ENCODE peak calls at places on chromosome 14, in nine cellular contexts. One of them, this sample, is unnamed. For H3K4me1 and H3K36me3, the result is how much of the 10 kb centered on the place peaks cover.

GRCh38 chr14:93538411-93538810 is 107.7 kb downstream of the UNC79 start:
- DNase-seq in thoracic aorta: no peak
- DNase-seq in lower lobe of right lung: no peak
- DNase-seq in aorta: no peak
- DNase-seq in heart left ventricle: no peak
- DNase-seq in Peyer's patch: no peak
- DNase-seq in right atrium auricular region: no peak
- DNase-seq in left ventricle myocardium inferior: no peak
- DNase-seq in ovary: no peak
- DNase-seq in this sample: no peak

GRCh38 chr14:55180434-55180833 is 11.0 kb downstream of the DLGAP5 start:
- DNase-seq in thoracic aorta: no peak
- DNase-seq in lower lobe of right lung: no peak
- DNase-seq in aorta: no peak
- DNase-seq in heart left ventricle: no peak
- DNase-seq in Peyer's patch: no peak
- DNase-seq in right atrium auricular region: no peak
- DNase-seq in left ventricle myocardium inferior: no peak
- DNase-seq in ovary: no peak
- DNase-seq in this sample: no peak

GRCh38 chr14:23443411-23443812 is 8.0 kb upstream of the MYH7 start:
- DNase-seq in thoracic aorta: no peak
- DNase-seq in lower lobe of right lung: no peak
- DNase-seq in aorta: no peak
- DNase-seq in heart left ventricle: peak
- DNase-seq in Peyer's patch: no peak
- DNase-seq in right atrium auricular region: peak
- DNase-seq in left ventricle myocardium inferior: peak
- DNase-seq in ovary: no peak
- DNase-seq in this sample: no peak

GRCh38 chr14:68633131-68633991 is 159.5 kb downstream of the ZFP36L1 start:
- DNase-seq in thoracic aorta: no peak
- DNase-seq in lower lobe of right lung: no peak
- DNase-seq in aorta: no peak
- DNase-seq in heart left ventricle: peak
- DNase-seq in Peyer's patch: peak
- DNase-seq in right atrium auricular region: no peak
- DNase-seq in left ventricle myocardium inferior: peak
- DNase-seq in ovary: no peak
- DNase-seq in this sample: no peak

GRCh38 chr14:24861083-24861630 is 188.8 kb downstream of the STXBP6 start:
- DNase-seq in thoracic aorta: no peak
- DNase-seq in lower lobe of right lung: no peak
- DNase-seq in aorta: no peak
- DNase-seq in heart left ventricle: no peak
- DNase-seq in Peyer's patch: no peak
- DNase-seq in right atrium auricular region: no peak
- DNase-seq in left ventricle myocardium inferior: no peak
- DNase-seq in ovary: no peak
- DNase-seq in this sample: peak

GRCh38 chr14:91114079-91115065 is 499 bp downstream of the DGLUCY start:
- DNase-seq in thoracic aorta: no peak
- DNase-seq in lower lobe of right lung: peak
- DNase-seq in aorta: peak
- DNase-seq in heart left ventricle: peak
- DNase-seq in Peyer's patch: peak
- DNase-seq in right atrium auricular region: peak
- DNase-seq in left ventricle myocardium inferior: no peak
- DNase-seq in ovary: no peak
- DNase-seq in this sample: peak

GRCh38 chr14:85572021-85572420 is 42.1 kb downstream of the FLRT2 start:
- DNase-seq in thoracic aorta: no peak
- DNase-seq in lower lobe of right lung: no peak
- DNase-seq in aorta: no peak
- DNase-seq in heart left ventricle: no peak
- DNase-seq in Peyer's patch: no peak
- DNase-seq in right atrium auricular region: no peak
- DNase-seq in left ventricle myocardium inferior: no peak
- DNase-seq in ovary: no peak
- DNase-seq in this sample: no peak

GRCh38 chr14:93008381-93008780 is 85.4 kb downstream of the CHGA start:
- DNase-seq in thoracic aorta: no peak
- DNase-seq in lower lobe of right lung: no peak
- DNase-seq in aorta: no peak
- DNase-seq in heart left ventricle: no peak
- DNase-seq in Peyer's patch: no peak
- DNase-seq in right atrium auricular region: no peak
- DNase-seq in left ventricle myocardium inferior: peak
- DNase-seq in ovary: peak
- DNase-seq in this sample: peak

GRCh38 chr14:70013269-70013873 is 134.2 kb downstream of the SMOC1 start:
- DNase-seq in thoracic aorta: no peak
- DNase-seq in lower lobe of right lung: no peak
- DNase-seq in aorta: no peak
- DNase-seq in heart left ventricle: no peak
- DNase-seq in Peyer's patch: no peak
- DNase-seq in right atrium auricular region: no peak
- DNase-seq in left ventricle myocardium inferior: no peak
- DNase-seq in ovary: no peak
- DNase-seq in this sample: peak

GRCh38 chr14:45066667-45067066 is 17.2 kb upstream of the PRPF39 start:
- DNase-seq in thoracic aorta: no peak
- DNase-seq in lower lobe of right lung: no peak
- DNase-seq in aorta: no peak
- DNase-seq in heart left ventricle: no peak
- DNase-seq in Peyer's patch: no peak
- DNase-seq in right atrium auricular region: no peak
- DNase-seq in left ventricle myocardium inferior: no peak
- DNase-seq in ovary: no peak
- DNase-seq in this sample: no peak

GRCh38 chr14:98951521-98952152 is 320.4 kb downstream of the BCL11B start:
- DNase-seq in thoracic aorta: no peak
- DNase-seq in lower lobe of right lung: no peak
- DNase-seq in aorta: no peak
- DNase-seq in heart left ventricle: no peak
- DNase-seq in Peyer's patch: no peak
- DNase-seq in right atrium auricular region: no peak
- DNase-seq in left ventricle myocardium inferior: no peak
- DNase-seq in ovary: no peak
- DNase-seq in this sample: no peak

GRCh38 chr14:33836203-33836894 is 114.5 kb downstream of the EGLN3 start:
- DNase-seq in thoracic aorta: no peak
- DNase-seq in lower lobe of right lung: no peak
- DNase-seq in aorta: no peak
- DNase-seq in heart left ventricle: no peak
- DNase-seq in Peyer's patch: no peak
- DNase-seq in right atrium auricular region: no peak
- DNase-seq in left ventricle myocardium inferior: no peak
- DNase-seq in ovary: no peak
- DNase-seq in this sample: no peak

GRCh38 chr14:58491593-58491992 is 64.1 kb downstream of the KIAA0586 start:
- DNase-seq in thoracic aorta: no peak
- DNase-seq in lower lobe of right lung: no peak
- DNase-seq in aorta: no peak
- DNase-seq in heart left ventricle: no peak
- DNase-seq in Peyer's patch: no peak
- DNase-seq in right atrium auricular region: no peak
- DNase-seq in left ventricle myocardium inferior: no peak
- DNase-seq in ovary: no peak
- DNase-seq in this sample: no peak

GRCh38 chr14:89137514-89138163 is 279.4 kb downstream of the FOXN3 start:
- DNase-seq in thoracic aorta: peak
- DNase-seq in lower lobe of right lung: peak
- DNase-seq in aorta: peak
- DNase-seq in heart left ventricle: no peak
- DNase-seq in Peyer's patch: no peak
- DNase-seq in right atrium auricular region: peak
- DNase-seq in left ventricle myocardium inferior: no peak
- DNase-seq in ovary: no peak
- DNase-seq in this sample: peak

DNA sequence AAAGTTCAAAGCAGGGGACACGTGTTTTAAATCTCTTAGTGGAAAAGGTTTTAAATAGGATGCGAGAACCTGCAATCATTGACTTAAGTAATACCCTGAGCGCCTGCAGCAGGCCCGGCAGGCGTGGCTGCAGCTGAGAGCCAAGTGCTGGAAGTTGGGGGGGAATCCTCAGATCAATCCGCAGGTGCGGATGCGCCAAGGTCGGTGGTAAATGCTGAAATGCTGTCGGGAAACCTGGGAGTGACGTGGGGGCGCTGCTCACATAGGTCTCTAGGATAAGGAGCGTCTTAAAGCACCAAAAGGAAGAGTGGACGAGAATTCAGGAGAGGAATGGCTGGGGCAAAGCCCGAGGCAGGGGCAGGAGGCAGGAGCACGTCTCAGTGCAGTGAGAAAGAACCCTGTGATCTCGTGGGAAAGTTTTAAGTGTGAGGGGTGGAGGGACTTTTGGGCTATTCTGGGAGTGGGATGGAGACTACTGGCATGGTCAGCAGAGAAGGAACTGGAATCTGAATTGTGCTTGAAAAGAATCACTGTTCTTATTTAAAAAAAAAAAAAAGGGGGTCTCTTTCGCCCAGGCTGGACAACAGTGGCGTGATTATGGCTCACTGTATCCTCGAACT is 883 bp upstream of the CDCA4 start:
- DNase-seq in thoracic aorta: no peak
- DNase-seq in lower lobe of right lung: peak
- DNase-seq in aorta: no peak
- DNase-seq in heart left ventricle: no peak
- DNase-seq in Peyer's patch: peak
- DNase-seq in right atrium auricular region: no peak
- DNase-seq in left ventricle myocardium inferior: no peak
- DNase-seq in ovary: peak
- DNase-seq in this sample: peak
- H3K4me1 ChIP-seq in thoracic aorta: under half
- H3K4me1 ChIP-seq in lower lobe of right lung: under half
- H3K4me1 ChIP-seq in aorta: under half
- H3K4me1 ChIP-seq in heart left ventricle: under half
- H3K4me1 ChIP-seq in Peyer's patch: under half
- H3K4me1 ChIP-seq in right atrium auricular region: under half
- H3K4me1 ChIP-seq in left ventricle myocardium inferior: under half
- H3K4me1 ChIP-seq in ovary: under half
- H3K4me1 ChIP-seq in this sample: under half

GRCh38 chr14:60632777-60633176 is 16.5 kb downstream of the SIX1 start:
- DNase-seq in thoracic aorta: no peak
- DNase-seq in lower lobe of right lung: no peak
- DNase-seq in aorta: no peak
- DNase-seq in heart left ventricle: no peak
- DNase-seq in Peyer's patch: no peak
- DNase-seq in right atrium auricular region: no peak
- DNase-seq in left ventricle myocardium inferior: no peak
- DNase-seq in ovary: no peak
- DNase-seq in this sample: no peak
- H3K4me3 ChIP-seq in thoracic aorta: no peak
- H3K4me3 ChIP-seq in lower lobe of right lung: no peak
- H3K4me3 ChIP-seq in aorta: no peak
- H3K4me3 ChIP-seq in heart left ventricle: no peak
- H3K4me3 ChIP-seq in Peyer's patch: no peak
- H3K4me3 ChIP-seq in right atrium auricular region: no peak
- H3K4me3 ChIP-seq in left ventricle myocardium inferior: no peak
- H3K4me3 ChIP-seq in ovary: no peak
- H3K4me3 ChIP-seq in this sample: no peak

GRCh38 chr14:60175255-60175902 is 10.2 kb upstream of the DHRS7 start:
- DNase-seq in thoracic aorta: no peak
- DNase-seq in lower lobe of right lung: no peak
- DNase-seq in aorta: no peak
- DNase-seq in heart left ventricle: no peak
- DNase-seq in Peyer's patch: no peak
- DNase-seq in right atrium auricular region: no peak
- DNase-seq in left ventricle myocardium inferior: no peak
- DNase-seq in ovary: no peak
- DNase-seq in this sample: no peak

GRCh38 chr14:60179296-60179924 is 14.2 kb upstream of the DHRS7 start:
- DNase-seq in thoracic aorta: no peak
- DNase-seq in lower lobe of right lung: no peak
- DNase-seq in aorta: no peak
- DNase-seq in heart left ventricle: no peak
- DNase-seq in Peyer's patch: no peak
- DNase-seq in right atrium auricular region: no peak
- DNase-seq in left ventricle myocardium inferior: no peak
- DNase-seq in ovary: no peak
- DNase-seq in this sample: no peak

GRCh38 chr14:60178164-60178563 is 13.0 kb upstream of the DHRS7 start:
- DNase-seq in thoracic aorta: no peak
- DNase-seq in lower lobe of right lung: no peak
- DNase-seq in aorta: no peak
- DNase-seq in heart left ventricle: no peak
- DNase-seq in Peyer's patch: no peak
- DNase-seq in right atrium auricular region: no peak
- DNase-seq in left ventricle myocardium inferior: no peak
- DNase-seq in ovary: no peak
- DNase-seq in this sample: no peak

GRCh38 chr14:60174352-60175254 is 9.4 kb upstream of the DHRS7 start:
- DNase-seq in thoracic aorta: no peak
- DNase-seq in lower lobe of right lung: no peak
- DNase-seq in aorta: no peak
- DNase-seq in heart left ventricle: no peak
- DNase-seq in Peyer's patch: no peak
- DNase-seq in right atrium auricular region: no peak
- DNase-seq in left ventricle myocardium inferior: no peak
- DNase-seq in ovary: no peak
- DNase-seq in this sample: no peak

GRCh38 chr14:60178820-60179219 is 13.6 kb upstream of the DHRS7 start:
- DNase-seq in thoracic aorta: no peak
- DNase-seq in lower lobe of right lung: no peak
- DNase-seq in aorta: no peak
- DNase-seq in heart left ventricle: no peak
- DNase-seq in Peyer's patch: no peak
- DNase-seq in right atrium auricular region: no peak
- DNase-seq in left ventricle myocardium inferior: no peak
- DNase-seq in ovary: no peak
- DNase-seq in this sample: no peak
- H3K36me3 ChIP-seq in thoracic aorta: under half
- H3K36me3 ChIP-seq in lower lobe of right lung: under half
- H3K36me3 ChIP-seq in aorta: under half
- H3K36me3 ChIP-seq in heart left ventricle: under half
- H3K36me3 ChIP-seq in Peyer's patch: under half
- H3K36me3 ChIP-seq in right atrium auricular region: under half
- H3K36me3 ChIP-seq in left ventricle myocardium inferior: under half
- H3K36me3 ChIP-seq in ovary: under half
- H3K36me3 ChIP-seq in this sample: under half

DNA sequence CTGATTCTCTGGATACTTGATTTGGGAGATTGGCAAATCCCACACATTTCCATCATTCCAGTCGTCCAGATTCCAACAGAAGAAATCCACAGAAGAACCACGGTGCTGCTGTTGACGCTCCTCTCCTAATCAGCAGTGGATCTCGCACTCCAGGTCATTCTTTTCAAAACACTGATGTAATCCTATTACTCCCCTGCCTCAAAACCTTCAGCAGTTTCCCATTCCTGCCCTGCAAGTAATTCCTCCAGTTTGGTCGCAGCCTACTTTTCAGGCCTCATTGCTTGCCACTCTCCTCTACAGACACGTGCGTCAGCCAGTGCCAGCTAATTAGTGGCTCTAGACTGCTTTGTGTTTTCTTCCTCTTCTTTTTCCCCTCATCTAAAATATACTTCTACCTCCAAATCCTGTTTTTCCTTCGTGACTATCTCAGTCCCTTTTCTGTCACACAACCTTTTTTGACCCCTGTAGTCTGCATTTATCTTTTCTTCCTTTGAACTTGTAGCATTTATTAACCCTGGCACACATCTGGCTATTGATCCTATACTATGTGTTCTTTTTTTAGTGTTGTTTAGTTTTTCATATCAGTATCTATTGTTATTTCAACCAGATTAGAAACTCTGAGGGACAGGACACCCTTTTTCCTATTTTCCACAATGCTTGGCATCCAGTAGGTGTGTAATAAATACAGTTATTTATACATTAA is 36.8 kb downstream of the PRORP start:
- DNase-seq in thoracic aorta: no peak
- DNase-seq in lower lobe of right lung: no peak
- DNase-seq in aorta: no peak
- DNase-seq in heart left ventricle: no peak
- DNase-seq in Peyer's patch: no peak
- DNase-seq in right atrium auricular region: no peak
- DNase-seq in left ventricle myocardium inferior: no peak
- DNase-seq in ovary: no peak
- DNase-seq in this sample: peak
- H3K4me1 ChIP-seq in thoracic aorta: under half
- H3K4me1 ChIP-seq in lower lobe of right lung: under half
- H3K4me1 ChIP-seq in aorta: under half
- H3K4me1 ChIP-seq in heart left ventricle: under half
- H3K4me1 ChIP-seq in Peyer's patch: under half
- H3K4me1 ChIP-seq in right atrium auricular region: under half
- H3K4me1 ChIP-seq in left ventricle myocardium inferior: under half
- H3K4me1 ChIP-seq in ovary: under half
- H3K4me1 ChIP-seq in this sample: under half

This sample was measured in small intestine.